ENCODE peak calls at places on chromosome 14, in seven cellular contexts. V is A549, O is astrocyte, U is dorsolateral prefrontal cortex, Y is pancreas, J is uterus, A is right atrium auricular region. E is an unnamed sample.

GRCh38 chr14:105865904-105866840 is 339.8 kb downstream of the TMEM121 start:
- DNase-seq in V (no peak), O (no peak), U (peak; percentile 15), Y (peak; percentile 15), J (peak; percentile 5), A (no peak), E (no peak)

GRCh38 chr14:61365667-61366194 is 44.4 kb downstream of the PRKCH start:
- DNase-seq in V (no peak), O (no peak), U (no peak), Y (no peak), J (no peak), A (no peak), E (no peak)

GRCh38 chr14:68937790-68938514 is 41.1 kb downstream of the ACTN1 start:
- DNase-seq in V (no peak), O (no peak), U (no peak), Y (peak; percentile 64), J (peak; percentile 78), A (no peak), E (peak; percentile 47)

GRCh38 chr14:96162741-96163140 is 41.9 kb upstream of the BDKRB2 start:
- DNase-seq in V (no peak), O (peak; percentile 81), U (no peak), Y (no peak), J (no peak), A (peak; percentile 26), E (no peak)

GRCh38 chr14:63562414-63562813 is 19.2 kb upstream of the PPP2R5E start:
- DNase-seq in V (no peak), O (no peak), U (no peak), Y (no peak), J (no peak), A (no peak), E (no peak)

GRCh38 chr14:21526672-21527319 is 650 bp upstream of the SALL2 start:
- DNase-seq in V (no peak), O (no peak), U (no peak), Y (no peak), J (no peak), A (no peak), E (no peak)

GRCh38 chr14:103184046-103184445 is 60.8 kb downstream of the TNFAIP2 start:
- DNase-seq in V (no peak), O (no peak), U (no peak), Y (no peak), J (no peak), A (no peak), E (no peak)

GRCh38 chr14:52926994-52927393 is 23.9 kb downstream of the FERMT2 start:
- DNase-seq in V (no peak), O (peak; percentile 48), U (no peak), Y (no peak), J (no peak), A (no peak), E (no peak)

GRCh38 chr14:54446201-54446693 is 5.1 kb upstream of the CNIH1 start:
- DNase-seq in V (no peak), O (peak; percentile 31), U (peak; percentile 40), Y (peak; percentile 28), J (peak; percentile 94), A (no peak), E (no peak)

GRCh38 chr14:83713736-83714135 is 1816.2 kb upstream of the FLRT2 start:
- DNase-seq in V (no peak), O (no peak), U (no peak), Y (no peak), J (no peak), A (no peak), E (no peak)

GRCh38 chr14:57816568-57817284 is 49.2 kb downstream of the SLC35F4 start:
- DNase-seq in V (no peak), O (peak; percentile 47), U (no peak), Y (no peak), J (no peak), A (no peak), E (no peak)

DNA sequence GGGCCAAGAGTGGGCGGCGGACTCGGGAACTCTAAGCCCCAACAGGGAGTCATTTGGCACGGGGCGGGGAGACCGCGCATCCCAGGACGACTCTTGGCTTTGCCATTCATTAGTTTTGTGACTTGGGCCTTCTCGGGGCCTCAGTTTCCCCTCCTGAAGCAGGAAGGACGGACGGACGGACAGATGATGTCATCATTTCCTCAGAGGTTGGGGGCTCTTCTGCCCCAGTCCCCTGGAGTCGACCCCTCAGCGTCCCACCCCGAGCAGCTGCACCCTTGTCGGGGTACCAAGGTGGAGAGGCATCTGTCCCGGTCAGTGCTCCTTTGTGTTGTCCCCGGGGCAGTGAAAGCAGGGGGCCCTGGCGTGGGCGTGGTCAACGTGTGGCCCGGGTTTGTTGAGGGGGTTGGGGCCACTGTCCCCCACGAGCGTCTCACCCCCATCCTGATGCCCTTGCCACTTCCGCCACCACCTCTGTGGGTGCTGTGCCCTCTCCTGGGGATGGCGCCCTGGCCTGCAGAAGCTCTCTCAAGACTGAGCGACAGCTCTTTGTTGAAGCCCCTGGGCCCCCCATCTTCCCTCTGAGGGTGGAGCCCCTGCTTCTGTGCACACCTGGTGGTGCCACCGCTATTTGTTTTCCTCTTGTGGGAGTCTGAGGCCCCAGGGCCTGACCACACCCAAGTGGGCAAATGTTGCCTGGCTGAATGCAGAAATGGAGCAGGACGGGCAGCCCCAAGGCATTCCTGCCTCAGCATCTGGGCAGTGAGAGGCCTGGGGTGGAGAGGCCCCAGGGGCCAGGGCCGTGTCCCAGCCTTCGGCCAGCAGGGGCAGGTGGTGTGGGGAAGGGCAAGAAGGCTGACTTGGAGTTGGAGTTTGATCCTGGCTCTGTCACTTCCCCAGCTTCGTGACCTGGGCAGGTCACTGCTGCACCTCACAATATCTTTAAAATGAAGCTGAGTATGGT is 896 bp downstream of the HHIPL1 start:
- DNase-seq in V (no peak), O (no peak), U (no peak), Y (no peak), J (no peak), A (no peak), E (no peak)
- H3K4me3 ChIP-seq in V (peak overlapping the region; percentile 44), O (peak overlapping the region; percentile 29), U (peak overlapping the region; percentile 70), Y (peak overlapping the region; percentile 35), J (peak overlapping the region; percentile 49), A (peak overlapping the region; percentile 29), E (peak overlapping the region; percentile 64)

GRCh38 chr14:100900837-100901390 is 2.6 kb downstream of the RTL1 start:
- DNase-seq in V (peak; percentile 35), O (no peak), U (no peak), Y (peak; percentile 30), J (no peak), A (peak; percentile 43), E (no peak)
- TF ChIP-seq CTCF in V (peak; percentile 54), O (peak; percentile 21), U (peak; percentile 31), Y (no peak), J (peak; percentile 10), A (no peak), E (no peak)

DNA sequence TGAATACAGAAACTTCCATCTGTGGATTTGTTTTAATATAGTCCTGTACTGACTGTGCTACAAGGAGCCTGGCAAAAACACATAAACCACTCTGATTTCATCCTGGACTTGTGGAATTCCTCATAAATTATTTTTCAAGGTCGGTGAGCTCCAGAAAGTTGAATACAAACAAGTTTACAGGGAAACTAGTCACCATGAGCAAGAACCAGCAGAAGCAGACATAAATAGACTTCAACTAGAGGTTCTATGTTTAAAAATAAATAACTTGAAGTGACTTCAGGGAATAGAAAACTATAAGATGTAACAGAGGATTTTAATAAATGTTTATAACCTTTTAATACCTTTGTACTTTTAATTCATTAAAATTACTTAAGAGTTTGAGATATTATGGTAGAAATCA is 63.5 kb downstream of the EFCAB11 start:
- DNase-seq in V (no peak), O (no peak), U (no peak), Y (no peak), J (no peak), A (no peak), E (no peak)
- H3K27ac ChIP-seq in V (no peak overlapping the region), O (no peak overlapping the region), U (no peak overlapping the region), Y (no peak overlapping the region), J (no peak overlapping the region), A (no peak overlapping the region), E (no peak overlapping the region)

GRCh38 chr14:50792634-50793068 is 38.3 kb downstream of the NIN start:
- DNase-seq in V (no peak), O (no peak), U (no peak), Y (no peak), J (no peak), A (no peak), E (peak; percentile 34)

GRCh38 chr14:50790568-50790967 is 40.4 kb downstream of the NIN start:
- DNase-seq in V (no peak), O (peak; percentile 64), U (no peak), Y (no peak), J (no peak), A (no peak), E (no peak)

GRCh38 chr14:50794063-50794645 is 36.8 kb downstream of the NIN start:
- DNase-seq in V (no peak), O (no peak), U (no peak), Y (no peak), J (no peak), A (no peak), E (no peak)

GRCh38 chr14:50792058-50792477 is 38.9 kb downstream of the NIN start:
- DNase-seq in V (no peak), O (no peak), U (no peak), Y (no peak), J (no peak), A (no peak), E (no peak)

DNA sequence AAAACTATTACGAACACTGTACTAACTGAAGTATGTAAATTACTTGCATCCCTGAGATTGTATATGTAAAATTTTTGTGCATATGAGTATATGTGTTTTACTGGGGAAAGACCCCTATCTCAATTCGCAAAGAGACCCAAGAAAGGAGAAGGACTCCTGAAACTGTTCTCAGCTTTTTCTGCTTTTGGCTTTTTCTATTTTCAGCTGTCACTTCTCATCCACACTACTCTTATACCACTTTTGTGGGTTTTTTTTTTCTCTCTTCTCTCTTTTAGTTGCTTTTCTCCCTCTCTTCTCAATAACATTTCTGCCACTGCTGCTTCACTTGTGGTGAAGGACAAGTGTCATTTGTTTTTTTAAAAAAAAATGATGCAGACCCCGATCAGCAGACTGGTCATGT is 39.8 kb downstream of the NIN start:
- DNase-seq in V (no peak), O (no peak), U (no peak), Y (no peak), J (no peak), A (no peak), E (no peak)
- H3K4me3 ChIP-seq in V (no peak overlapping the region), O (no peak overlapping the region), U (no peak overlapping the region), Y (no peak overlapping the region), J (no peak overlapping the region), A (peak overlapping the region; percentile 38), E (no peak overlapping the region)

E was measured in heart right ventricle.